ENCODE peak calls at places on chromosomes 3 and 15, in four cellular contexts. A is left lung, N is RWPE1, M is GM12865. J is an unnamed sample.

GRCh38 chr3:160052385-160053047 is 63.9 kb downstream of the IL12A start:
- DNase-seq in A (no peak), N (no peak), M (no peak), J (no peak)

GRCh38 chr15:26864664-26865191 is 2.1 kb upstream of the GABRA5 start:
- DNase-seq in N (peak), M (no peak), A (no peak), J (no peak)

GRCh38 chr3:17192995-17193394 is 308.2 kb downstream of the PLCL2 start:
- DNase-seq in M (no peak), N (no peak), A (no peak), J (no peak)

GRCh38 chr3:16388850-16389411 is 123.9 kb downstream of the OXNAD1 start:
- DNase-seq in A (no peak), M (no peak), N (no peak), J (no peak)

GRCh38 chr15:44066211-44066827 is 128.8 kb downstream of the FRMD5 start:
- DNase-seq in N (peak), M (peak), A (no peak), J (no peak)

GRCh38 chr3:33417051-33417673 is 23.0 kb downstream of the UBP1 start:
- DNase-seq in A (no peak), M (no peak), N (peak), J (no peak)

GRCh38 chr3:25536668-25537331 is 108.7 kb downstream of the RARB start:
- DNase-seq in M (no peak), A (no peak), N (no peak), J (no peak)

GRCh38 chr3:89155811-89156210 is 48.4 kb downstream of the EPHA3 start:
- DNase-seq in M (no peak), A (no peak), N (no peak), J (no peak)

GRCh38 chr3:184635774-184636173 is 74.2 kb downstream of the EPHB3 start:
- DNase-seq in N (no peak), A (no peak), M (no peak), J (no peak)

GRCh38 chr15:85129881-85130280 is 148.2 kb downstream of the PDE8A start:
- DNase-seq in A (no peak), M (no peak), N (no peak), J (no peak)

GRCh38 chr3:195150194-195151118 is 120.5 kb downstream of the XXYLT1 start:
- DNase-seq in N (no peak), A (peak), M (peak), J (peak)

GRCh38 chr15:73009306-73010091 is 42.8 kb upstream of the NEO1 start:
- DNase-seq in A (no peak), M (no peak), N (peak), J (no peak)

GRCh38 chr15:73171711-73172110 is 119.4 kb downstream of the NEO1 start:
- DNase-seq in N (no peak), A (no peak), M (no peak), J (no peak)

GRCh38 chr15:41565702-41566101 is 6.7 kb downstream of the TYRO3 start:
- DNase-seq in A (no peak), M (no peak), N (no peak), J (no peak)

GRCh38 chr3:52432631-52433030 is 12.3 kb downstream of the SEMA3G start:
- DNase-seq in N (no peak), M (no peak), A (no peak), J (no peak)

GRCh38 chr3:196246612-196247308 is 30.4 kb downstream of the SLC51A start:
- DNase-seq in M (no peak), N (no peak), A (no peak), J (no peak)

GRCh38 chr15:93488157-93488803 is 399.3 kb upstream of the RGMA start:
- DNase-seq in A (no peak), N (no peak), M (no peak), J (no peak)

GRCh38 chr3:129485681-129486056 is 42.8 kb upstream of the RHO start:
- DNase-seq in A (peak), N (peak), M (no peak), J (peak)

GRCh38 chr3:46660003-46660402 is 33.5 kb downstream of the ALS2CL start:
- DNase-seq in A (no peak), M (no peak), N (no peak), J (no peak)

GRCh38 chr3:122233109-122233952 is 49.9 kb downstream of the CASR start:
- DNase-seq in A (peak), M (peak), N (no peak), J (peak)

GRCh38 chr15:89972085-89972484 is 29.0 kb upstream of the ZNF710 start:
- DNase-seq in M (no peak), A (peak), N (no peak), J (no peak)

GRCh38 chr3:149019581-149019980 is 28.2 kb downstream of the GYG1 start:
- DNase-seq in A (no peak), M (no peak), N (no peak), J (no peak)

GRCh38 chr3:128080323-128080898 is 28.2 kb downstream of the SEC61A1 start:
- DNase-seq in M (no peak), A (peak), N (peak), J (no peak)

GRCh38 chr3:65377637-65378036 is 661.1 kb downstream of the MAGI1 start:
- DNase-seq in A (no peak), N (no peak), M (no peak), J (no peak)

GRCh38 chr3:189392969-189393368 is 221.2 kb downstream of the TPRG1 start:
- DNase-seq in M (no peak), A (peak), N (peak), J (no peak)

GRCh38 chr15:80367661-80368060 is 36.5 kb upstream of the ARNT2 start:
- DNase-seq in A (no peak), M (no peak), N (no peak), J (no peak)

GRCh38 chr3:120678331-120678845 is 3.7 kb downstream of the HGD start:
- DNase-seq in M (peak), N (peak), A (peak), J (no peak)

GRCh38 chr15:34795267-34796081 is at the start of gene ACTC1:
- DNase-seq in A (no peak), M (no peak), N (peak), J (no peak)

GRCh38 chr3:173711619-173712018 is 314.1 kb downstream of the NLGN1 start:
- DNase-seq in M (no peak), N (peak), A (peak), J (no peak)

GRCh38 chr3:59482001-59482400 is 432.2 kb upstream of the CFAP20DC start:
- DNase-seq in A (no peak), M (no peak), N (peak), J (no peak)

GRCh38 chr3:85576091-85576690 is 617.4 kb downstream of the CADM2 start:
- DNase-seq in M (peak), A (no peak), N (peak), J (peak)

J was measured in lower lobe of right lung.